ENCODE peak calls at places on chromosomes 7 and 10, in seven cellular contexts. M, A, Z, E, F, R and X are unnamed samples.
A peak's percentile ranks its signal among the peaks of the same experiment; 100 is the strongest.

GRCh38 chr10:119394657-119395286 is 147.7 kb downstream of the RGS10 start:
- DNase-seq in F (no peak), M (no peak), A (no peak), Z (no peak), E (no peak), R (no peak), X (no peak)

GRCh38 chr10:16944081-16944922 is 127.1 kb upstream of the RSU1 start:
- DNase-seq in R (no peak), F (no peak), Z (no peak), A (no peak), M (peak; percentile 76), E (no peak), X (no peak)

GRCh38 chr7:71752171-71752935 is 620.4 kb downstream of the GALNT17 start:
- DNase-seq in A (peak; percentile 91), R (peak; percentile 68), E (no peak), Z (peak; percentile 57), M (no peak), F (peak; percentile 38), X (peak; percentile 79)

GRCh38 chr10:48495282-48496045 is 109.4 kb downstream of the ARHGAP22 start:
- DNase-seq in R (no peak), Z (no peak), F (no peak), E (peak; percentile 28), M (no peak), A (no peak), X (no peak)

GRCh38 chr7:90446137-90446899 is 23.1 kb upstream of the PTTG1IP2 start:
- DNase-seq in F (no peak), A (no peak), Z (no peak), M (no peak), R (no peak), E (no peak), X (no peak)

GRCh38 chr10:124336186-124336585 is 82.5 kb downstream of the OAT start:
- DNase-seq in E (no peak), R (no peak), Z (no peak), M (no peak), F (no peak), A (no peak), X (no peak)

GRCh38 chr10:77264527-77264926 is 373.1 kb downstream of the KCNMA1 start:
- DNase-seq in F (no peak), A (no peak), E (no peak), R (no peak), M (no peak), Z (no peak), X (no peak)

GRCh38 chr10:61939575-61940301 is 38.2 kb downstream of the ARID5B start:
- DNase-seq in R (no peak), M (peak; percentile 87), A (no peak), F (no peak), Z (no peak), E (no peak), X (no peak)

GRCh38 chr7:104943502-104944343 is 70.3 kb upstream of the KMT2E start:
- DNase-seq in F (no peak), E (peak; percentile 74), M (peak; percentile 91), Z (peak; percentile 80), R (peak; percentile 91), A (no peak), X (peak; percentile 96)

GRCh38 chr10:51031995-51032394 is 42.3 kb upstream of the PRKG1 start:
- DNase-seq in A (peak; percentile 37), M (no peak), F (no peak), Z (no peak), E (no peak), R (no peak), X (no peak)

GRCh38 chr7:87345962-87346371 is 503 bp downstream of the CROT start:
- DNase-seq in F (no peak), M (peak; percentile 11), Z (no peak), A (no peak), E (no peak), R (no peak), X (no peak)

GRCh38 chr10:125377368-125377767 is 217.0 kb upstream of the CTBP2 start:
- DNase-seq in E (no peak), Z (no peak), A (no peak), F (no peak), R (no peak), M (no peak), X (no peak)

GRCh38 chr7:93461350-93461749 is 113.2 kb downstream of the CALCR start:
- DNase-seq in F (no peak), A (no peak), R (no peak), Z (no peak), E (no peak), M (no peak), X (no peak)

GRCh38 chr7:2821161-2821841 is 22.8 kb downstream of the GNA12 start:
- DNase-seq in Z (no peak), E (no peak), R (peak; percentile 79), F (peak; percentile 62), A (peak; percentile 77), M (peak; percentile 91), X (no peak)

GRCh38 chr10:49465717-49466116 is 69.8 kb upstream of the DRGX start:
- DNase-seq in F (no peak), R (no peak), Z (no peak), A (no peak), E (no peak), M (no peak), X (no peak)

GRCh38 chr7:45889367-45890067 is 1.2 kb downstream of the IGFBP1 start:
- DNase-seq in F (no peak), A (no peak), M (no peak), Z (no peak), R (no peak), E (no peak), X (no peak)

GRCh38 chr10:88965016-88965415 is 12.4 kb upstream of the ACTA2 start:
- DNase-seq in F (no peak), R (no peak), A (no peak), E (no peak), M (no peak), Z (no peak), X (no peak)

GRCh38 chr10:30736685-30737232 is 107.2 kb upstream of the LYZL2 start:
- DNase-seq in A (no peak), F (peak; percentile 64), Z (no peak), E (peak; percentile 90), M (peak; percentile 100), R (peak; percentile 11), X (no peak)

GRCh38 chr10:132065491-132066105 is at the start of gene JAKMIP3:
- DNase-seq in E (peak; percentile 74), M (peak; percentile 90), A (peak; percentile 70), R (peak; percentile 61), F (peak; percentile 83), Z (peak; percentile 46), X (no peak)

GRCh38 chr10:11454958-11455566 is 156.4 kb downstream of the USP6NL start:
- DNase-seq in R (no peak), M (no peak), A (peak; percentile 37), F (no peak), Z (peak; percentile 16), E (no peak), X (no peak)

GRCh38 chr10:111126073-111126472 is 49.2 kb downstream of the ADRA2A start:
- DNase-seq in E (no peak), Z (no peak), R (no peak), F (no peak), M (peak; percentile 0), A (no peak), X (no peak)

DNA sequence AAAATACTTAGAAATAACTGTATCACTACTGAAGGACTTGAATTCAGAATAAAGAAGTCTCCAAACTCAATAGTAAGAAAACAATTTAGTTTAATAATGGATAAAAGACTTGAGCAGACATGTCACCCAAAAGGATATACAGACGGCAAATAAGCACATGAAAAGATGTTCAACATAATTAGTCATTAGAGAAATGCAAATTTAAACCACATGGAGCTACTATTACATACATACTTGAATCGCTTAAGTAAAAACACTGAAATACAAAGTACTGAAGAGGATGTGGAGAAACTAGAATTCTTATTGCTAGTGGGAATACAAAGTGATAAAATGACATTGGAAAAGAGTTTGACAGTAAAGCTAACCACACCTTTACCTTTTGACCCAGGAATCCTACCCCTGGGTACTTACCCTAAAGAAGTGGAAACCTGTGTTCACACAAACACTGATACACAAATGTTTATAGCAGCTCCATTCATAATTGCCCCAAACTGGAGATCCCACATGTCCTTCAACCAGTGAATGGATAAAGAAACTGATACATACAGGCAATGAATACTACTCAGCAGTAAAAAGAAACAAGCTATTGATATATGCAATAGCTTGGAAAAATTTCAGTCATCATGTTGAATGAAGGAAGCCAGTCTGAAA is 54.3 kb upstream of the NFKB2 start:
- DNase-seq in F (no peak), E (no peak), R (no peak), A (no peak), M (peak; percentile 41), Z (no peak), X (no peak)
- H3K4me1 ChIP-seq in F (peaks cover 4% of the 10 kb centered on the region), E (no peaks in the 10 kb centered on the region), R (no peaks in the 10 kb centered on the region), A (peaks cover 3% of the 10 kb centered on the region), M (peaks cover 10% of the 10 kb centered on the region), Z (no peaks in the 10 kb centered on the region), X (no peaks in the 10 kb centered on the region)

GRCh38 chr10:60549686-60550085 is 160.0 kb upstream of the ANK3 start:
- DNase-seq in Z (no peak), A (no peak), E (no peak), M (no peak), R (no peak), F (peak; percentile 10), X (no peak)
- TF ChIP-seq CTCF in Z (no peak), A (peak; percentile 60), E (peak; percentile 7), M (peak; percentile 36), R (peak; percentile 41), F (peak; percentile 58), X (peak; percentile 54)

GRCh38 chr10:46018453-46019169 is 11.8 kb downstream of the NCOA4 start:
- DNase-seq in A (no peak), R (no peak), E (no peak), Z (no peak), F (no peak), M (peak; percentile 69), X (no peak)

GRCh38 chr10:46019541-46020343 is 10.7 kb downstream of the NCOA4 start:
- DNase-seq in A (no peak), E (no peak), F (no peak), Z (no peak), M (no peak), R (no peak), X (no peak)

GRCh38 chr10:46017733-46018132 is 12.7 kb downstream of the NCOA4 start:
- DNase-seq in A (no peak), M (no peak), F (no peak), E (no peak), R (no peak), Z (no peak), X (no peak)

GRCh38 chr10:46020344-46020656 is 10.1 kb downstream of the NCOA4 start:
- DNase-seq in M (no peak), Z (no peak), R (no peak), F (no peak), A (no peak), E (no peak), X (no peak)

GRCh38 chr10:46019170-46019528 is 11.3 kb downstream of the NCOA4 start:
- DNase-seq in Z (no peak), M (no peak), A (no peak), R (peak; percentile 48), F (no peak), E (no peak), X (no peak)
- H3K4me1 ChIP-seq in Z (peaks cover 70% of the 10 kb centered on the region), M (peaks cover 16% of the 10 kb centered on the region), A (no peaks in the 10 kb centered on the region), R (peaks cover 58% of the 10 kb centered on the region), F (peaks cover 50% of the 10 kb centered on the region), E (no peaks in the 10 kb centered on the region), X (no peaks in the 10 kb centered on the region)

DNA sequence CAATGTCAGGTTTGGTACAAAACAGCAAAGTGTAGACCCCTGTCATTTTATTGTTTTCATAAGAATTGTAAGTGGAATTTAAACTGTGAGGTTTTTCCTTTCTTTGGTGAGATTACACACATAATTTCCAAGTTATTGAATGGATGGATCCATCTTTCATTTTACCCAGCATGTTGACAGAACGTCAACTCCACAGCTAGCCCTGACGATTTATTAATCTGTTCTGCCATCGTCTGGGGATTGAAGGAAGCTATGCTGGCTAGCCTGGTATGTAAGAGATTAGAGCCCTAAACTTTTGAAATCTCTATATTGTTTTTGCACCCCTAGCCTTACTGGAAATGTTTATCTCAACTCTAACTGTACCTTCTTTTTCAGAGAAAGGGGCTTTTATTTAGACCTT is 8.6 kb downstream of the WNT16 start:
- DNase-seq in A (no peak), F (no peak), M (no peak), E (no peak), Z (no peak), R (no peak), X (no peak)
- TF ChIP-seq CTCF in A (no peak), F (peak; percentile 10), M (peak; percentile 22), E (no peak), Z (no peak), R (peak; percentile 30), X (peak; percentile 30)